ENCODE peak calls at places on chromosomes 5 and 9, in nine cellular contexts. V is AG08396; M is posterior cingulate gyrus; F is stimulated activated CD4-positive, alpha-beta T cell treated with anti-CD3 and anti-CD28 coated beads, Interleukin-12 subunit alpha, Interleukin-12 subunit beta, amount 100 ng/mL, for 48 hours; Y is NCI-H2107; W is adipocyte; T is psoas muscle; J is amniotic stem cell; A is left kidney. G is an unnamed sample.

GRCh38 chr9:133604214-133604613 is 5.0 kb downstream of the FAM163B start:
- DNase-seq in V (no peak), M (peak), F (no peak), Y (no peak), W (no peak), T (no peak), J (no peak), A (peak), G (no peak)

GRCh38 chr9:19161257-19162025 is 34.1 kb upstream of the PLIN2 start:
- DNase-seq in V (peak), M (no peak), F (no peak), Y (no peak), W (peak), T (no peak), J (peak), A (peak), G (peak)

GRCh38 chr5:149838881-149839739 is 105.5 kb downstream of the PDE6A start:
- DNase-seq in V (peak), M (no peak), F (no peak), Y (no peak), W (peak), T (no peak), J (peak), A (no peak), G (no peak)

GRCh38 chr9:115202960-115203751 is 85.2 kb upstream of the TNC start:
- DNase-seq in V (peak), M (no peak), F (no peak), Y (no peak), W (peak), T (no peak), J (peak), A (peak), G (no peak)

GRCh38 chr9:92140074-92140753 is 25.0 kb upstream of the SPTLC1 start:
- DNase-seq in V (peak), M (peak), F (peak), Y (peak), W (peak), T (peak), J (peak), A (peak), G (no peak)

GRCh38 chr9:89213481-89213880 is 34.9 kb upstream of the SHC3 start:
- DNase-seq in V (no peak), M (no peak), F (no peak), Y (no peak), W (peak), T (no peak), J (no peak), A (no peak), G (no peak)

GRCh38 chr5:176536132-176536901 is 885 bp downstream of the RNF44 start:
- DNase-seq in V (peak), M (peak), F (peak), Y (peak), W (peak), T (peak), J (peak), A (peak), G (no peak)

GRCh38 chr5:10858307-10858706 is 97.3 kb upstream of the DAP start:
- DNase-seq in V (no peak), M (no peak), F (no peak), Y (no peak), W (no peak), T (no peak), J (no peak), A (no peak), G (no peak)

GRCh38 chr5:171750316-171750788 is 35.3 kb upstream of the SMIM23 start:
- DNase-seq in V (peak), M (no peak), F (no peak), Y (no peak), W (peak), T (peak), J (no peak), A (no peak), G (no peak)

GRCh38 chr9:95736370-95736769 is 139.1 kb upstream of the ERCC6L2 start:
- DNase-seq in V (no peak), M (no peak), F (no peak), Y (no peak), W (no peak), T (no peak), J (no peak), A (no peak), G (no peak)

GRCh38 chr5:53019320-53019719 is 30.2 kb downstream of the ITGA2 start:
- DNase-seq in V (peak), M (no peak), F (no peak), Y (no peak), W (peak), T (no peak), J (peak), A (no peak), G (no peak)

GRCh38 chr9:37174247-37174646 is 53.9 kb downstream of the ZCCHC7 start:
- DNase-seq in V (peak), M (no peak), F (no peak), Y (no peak), W (peak), T (no peak), J (peak), A (no peak), G (no peak)

GRCh38 chr9:108869092-108869725 is 7.1 kb downstream of the ACTL7A start:
- DNase-seq in V (peak), M (no peak), F (no peak), Y (no peak), W (peak), T (no peak), J (no peak), A (peak), G (no peak)

GRCh38 chr9:3241290-3241689 is 284.5 kb downstream of the RFX3 start:
- DNase-seq in V (no peak), M (no peak), F (no peak), Y (no peak), W (no peak), T (no peak), J (no peak), A (peak), G (peak)

GRCh38 chr5:143541943-143542797 is 138.7 kb upstream of the NR3C1 start:
- DNase-seq in V (no peak), M (no peak), F (no peak), Y (no peak), W (no peak), T (no peak), J (no peak), A (peak), G (no peak)

GRCh38 chr9:129176786-129177442 is 1.1 kb downstream of the IER5L start:
- DNase-seq in V (peak), M (no peak), F (peak), Y (no peak), W (peak), T (peak), J (no peak), A (peak), G (no peak)

GRCh38 chr5:100900796-100901731 is 2.0 kb downstream of the ST8SIA4 start:
- DNase-seq in V (no peak), M (peak), F (peak), Y (peak), W (peak), T (peak), J (no peak), A (peak), G (no peak)

GRCh38 chr9:136018257-136019031 is 57.3 kb upstream of the UBAC1 start:
- DNase-seq in V (no peak), M (peak), F (no peak), Y (no peak), W (no peak), T (no peak), J (no peak), A (no peak), G (no peak)

GRCh38 chr9:90107021-90107771 is 502.4 kb downstream of the GADD45G start:
- DNase-seq in V (no peak), M (no peak), F (no peak), Y (peak), W (no peak), T (peak), J (no peak), A (no peak), G (no peak)

GRCh38 chr5:129506092-129506491 is 46.0 kb downstream of the ADAMTS19 start:
- DNase-seq in V (no peak), M (no peak), F (no peak), Y (no peak), W (peak), T (no peak), J (peak), A (no peak), G (no peak)

GRCh38 chr9:79686381-79687130 is 114.8 kb downstream of the TLE4 start:
- DNase-seq in V (peak), M (no peak), F (no peak), Y (no peak), W (peak), T (peak), J (no peak), A (no peak), G (peak)

GRCh38 chr5:172164773-172165212 is 23.2 kb downstream of the STK10 start:
- DNase-seq in V (peak), M (peak), F (no peak), Y (no peak), W (peak), T (no peak), J (no peak), A (peak), G (no peak)

GRCh38 chr9:114459464-114459863 is 45.8 kb downstream of the WHRN start:
- DNase-seq in V (no peak), M (no peak), F (no peak), Y (no peak), W (no peak), T (no peak), J (no peak), A (no peak), G (no peak)

GRCh38 chr5:181241393-181241975 is 2.2 kb downstream of the RACK1 start:
- DNase-seq in V (peak), M (no peak), F (no peak), Y (no peak), W (peak), T (no peak), J (no peak), A (no peak), G (no peak)

GRCh38 chr5:23330726-23331125 is 176.7 kb upstream of the PRDM9 start:
- DNase-seq in V (no peak), M (no peak), F (no peak), Y (no peak), W (no peak), T (no peak), J (no peak), A (no peak), G (no peak)

GRCh38 chr9:8261737-8262136 is 462.2 kb upstream of the DMAC1 start:
- DNase-seq in V (no peak), M (no peak), F (no peak), Y (no peak), W (no peak), T (no peak), J (no peak), A (no peak), G (no peak)

GRCh38 chr5:54415147-54415546 is 40.4 kb upstream of the HSPB3 start:
- DNase-seq in V (no peak), M (no peak), F (no peak), Y (no peak), W (no peak), T (no peak), J (no peak), A (no peak), G (no peak)

GRCh38 chr5:89458330-89458656 is 575.3 kb upstream of the MEF2C start:
- DNase-seq in V (no peak), M (no peak), F (no peak), Y (no peak), W (no peak), T (no peak), J (no peak), A (no peak), G (no peak)

GRCh38 chr9:4146293-4146692 is 153.6 kb downstream of the GLIS3 start:
- DNase-seq in V (no peak), M (no peak), F (no peak), Y (no peak), W (no peak), T (no peak), J (no peak), A (no peak), G (no peak)

GRCh38 chr5:99037668-99038067 is 108.9 kb upstream of the CHD1 start:
- DNase-seq in V (no peak), M (no peak), F (no peak), Y (no peak), W (no peak), T (peak), J (no peak), A (peak), G (no peak)

G was measured in retinal pigment epithelial cell.